ENCODE peak calls at places on chromosomes 11 and 22, in four cellular contexts. One of them, this sample, is unnamed.

GRCh38 chr11:77471520-77472234 is 2.2 kb downstream of the PAK1 start:
- DNase-seq in heart left ventricle: no peak
- DNase-seq in lower lobe of right lung: no peak
- DNase-seq in lung: no peak
- DNase-seq in this sample: no peak

GRCh38 chr22:38148252-38148651 is 33.4 kb downstream of the PLA2G6 start:
- DNase-seq in heart left ventricle: no peak
- DNase-seq in lower lobe of right lung: no peak
- DNase-seq in lung: no peak
- DNase-seq in this sample: no peak

GRCh38 chr11:117627259-117627658 is 169.8 kb downstream of the DSCAML1 start:
- DNase-seq in heart left ventricle: no peak
- DNase-seq in lower lobe of right lung: no peak
- DNase-seq in lung: no peak
- DNase-seq in this sample: no peak

GRCh38 chr11:122601131-122602125 is 54.1 kb upstream of the UBASH3B start:
- DNase-seq in lower lobe of right lung: no peak
- DNase-seq in lung: no peak
- DNase-seq in heart left ventricle: no peak
- DNase-seq in this sample: peak

GRCh38 chr11:27263046-27263445 is 100.0 kb downstream of the CCDC34 start:
- DNase-seq in heart left ventricle: no peak
- DNase-seq in lower lobe of right lung: no peak
- DNase-seq in lung: no peak
- DNase-seq in this sample: no peak

GRCh38 chr11:113555071-113555739 is 80.0 kb upstream of the DRD2 start:
- DNase-seq in lower lobe of right lung: no peak
- DNase-seq in lung: no peak
- DNase-seq in heart left ventricle: no peak
- DNase-seq in this sample: no peak

GRCh38 chr11:46367244-46367915 is 14.1 kb upstream of the MDK start:
- DNase-seq in lower lobe of right lung: peak
- DNase-seq in heart left ventricle: peak
- DNase-seq in lung: peak
- DNase-seq in this sample: no peak

GRCh38 chr11:93740802-93741093 is 547 bp downstream of the TAF1D start:
- DNase-seq in heart left ventricle: peak
- DNase-seq in lung: peak
- DNase-seq in lower lobe of right lung: peak
- DNase-seq in this sample: no peak

GRCh38 chr11:95790123-95790932 is at the start of gene CEP57:
- DNase-seq in lower lobe of right lung: peak
- DNase-seq in heart left ventricle: peak
- DNase-seq in lung: peak
- DNase-seq in this sample: peak

GRCh38 chr11:266676-267439 is 11.3 kb upstream of the NLRP6 start:
- DNase-seq in heart left ventricle: peak
- DNase-seq in lung: peak
- DNase-seq in lower lobe of right lung: no peak
- DNase-seq in this sample: no peak

GRCh38 chr11:117226388-117227385 is 5.2 kb downstream of the PCSK7 start:
- DNase-seq in lower lobe of right lung: no peak
- DNase-seq in lung: no peak
- DNase-seq in heart left ventricle: no peak
- DNase-seq in this sample: peak

GRCh38 chr11:116481126-116481644 is 291.6 kb downstream of the BUD13 start:
- DNase-seq in lower lobe of right lung: no peak
- DNase-seq in lung: no peak
- DNase-seq in heart left ventricle: no peak
- DNase-seq in this sample: no peak

GRCh38 chr22:23539135-23539838 is 40.8 kb downstream of the IGLL1 start:
- DNase-seq in lower lobe of right lung: peak
- DNase-seq in lung: peak
- DNase-seq in heart left ventricle: peak
- DNase-seq in this sample: no peak

GRCh38 chr11:86761978-86762377 is 38.4 kb upstream of the PRSS23 start:
- DNase-seq in lung: no peak
- DNase-seq in lower lobe of right lung: no peak
- DNase-seq in heart left ventricle: no peak
- DNase-seq in this sample: no peak

GRCh38 chr22:19876941-19877625 is 22.4 kb upstream of the GNB1L start:
- DNase-seq in lung: no peak
- DNase-seq in heart left ventricle: no peak
- DNase-seq in lower lobe of right lung: peak
- DNase-seq in this sample: no peak

GRCh38 chr11:7671347-7671746 is 2.0 kb downstream of the CYB5R2 start:
- DNase-seq in lower lobe of right lung: no peak
- DNase-seq in lung: no peak
- DNase-seq in heart left ventricle: no peak
- DNase-seq in this sample: no peak

GRCh38 chr11:124050770-124051169 is 9.6 kb upstream of the OR10G7 start:
- DNase-seq in lung: no peak
- DNase-seq in lower lobe of right lung: no peak
- DNase-seq in heart left ventricle: no peak
- DNase-seq in this sample: no peak

GRCh38 chr22:19674929-19675253 is 39.4 kb upstream of the SEPTIN5 start:
- DNase-seq in lung: no peak
- DNase-seq in heart left ventricle: no peak
- DNase-seq in lower lobe of right lung: no peak
- DNase-seq in this sample: no peak

GRCh38 chr22:32202539-32203180 is 2.2 kb downstream of the RFPL2 start:
- DNase-seq in heart left ventricle: peak
- DNase-seq in lower lobe of right lung: peak
- DNase-seq in lung: peak
- DNase-seq in this sample: no peak

GRCh38 chr11:71364176-71364671 is 84.0 kb downstream of the DHCR7 start:
- DNase-seq in lung: no peak
- DNase-seq in heart left ventricle: no peak
- DNase-seq in lower lobe of right lung: no peak
- DNase-seq in this sample: no peak

GRCh38 chr11:20197881-20198280 is 37.6 kb upstream of the DBX1 start:
- DNase-seq in lower lobe of right lung: no peak
- DNase-seq in heart left ventricle: no peak
- DNase-seq in lung: no peak
- DNase-seq in this sample: no peak

GRCh38 chr22:36776722-36777121 is 803 bp upstream of the IFT27 start:
- DNase-seq in lung: no peak
- DNase-seq in lower lobe of right lung: no peak
- DNase-seq in heart left ventricle: no peak
- DNase-seq in this sample: no peak

GRCh38 chr11:74749127-74749964 is 697 bp downstream of the RNF169 start:
- DNase-seq in lung: peak
- DNase-seq in lower lobe of right lung: peak
- DNase-seq in heart left ventricle: peak
- DNase-seq in this sample: no peak

GRCh38 chr11:74756571-74756970 is 7.9 kb downstream of the RNF169 start:
- DNase-seq in heart left ventricle: no peak
- DNase-seq in lower lobe of right lung: no peak
- DNase-seq in lung: no peak
- DNase-seq in this sample: no peak

GRCh38 chr11:74755395-74755995 is 6.8 kb downstream of the RNF169 start:
- DNase-seq in lung: no peak
- DNase-seq in heart left ventricle: no peak
- DNase-seq in lower lobe of right lung: no peak
- DNase-seq in this sample: no peak

GRCh38 chr11:74749965-74750296 is 1.3 kb downstream of the RNF169 start:
- DNase-seq in heart left ventricle: no peak
- DNase-seq in lower lobe of right lung: no peak
- DNase-seq in lung: no peak
- DNase-seq in this sample: no peak

DNA sequence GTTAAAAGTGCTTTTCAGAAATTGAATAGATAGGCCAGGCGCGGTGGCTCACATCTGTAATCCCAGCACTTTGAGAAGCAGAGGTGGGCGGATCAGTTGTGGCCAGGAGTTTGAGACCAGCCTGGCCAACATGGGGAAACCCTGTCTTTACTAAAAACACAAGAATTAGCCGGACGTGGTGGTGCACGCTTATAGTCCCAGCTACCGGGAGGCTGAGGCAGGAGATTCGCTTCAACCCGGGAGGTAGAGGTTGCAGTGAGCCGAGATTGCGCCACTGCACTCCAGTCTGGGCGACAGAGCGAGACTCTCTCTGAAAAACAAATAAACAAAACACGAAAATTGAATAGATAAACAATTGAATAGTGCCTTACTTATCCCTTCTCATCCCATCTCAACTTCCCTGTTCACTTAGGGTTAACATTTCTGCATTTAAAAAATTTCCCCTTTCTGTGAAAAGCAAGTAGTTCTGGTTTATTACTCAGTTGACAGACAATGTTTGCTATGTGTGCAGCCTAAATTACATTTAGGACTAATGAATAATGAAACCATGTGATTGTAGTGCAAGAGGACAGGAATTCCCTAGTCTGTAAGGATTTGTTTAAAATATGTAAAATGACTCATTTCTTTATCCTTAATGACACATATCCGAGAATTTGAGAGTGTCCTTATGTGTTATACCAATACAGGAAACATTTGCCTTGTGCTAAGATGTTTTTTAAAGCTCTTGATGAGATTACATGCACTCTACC is 6.0 kb downstream of the RNF169 start:
- DNase-seq in heart left ventricle: no peak
- DNase-seq in lower lobe of right lung: no peak
- DNase-seq in lung: no peak
- DNase-seq in this sample: peak
- H3K4me3 ChIP-seq in heart left ventricle: no peak
- H3K4me3 ChIP-seq in lower lobe of right lung: no peak
- H3K4me3 ChIP-seq in lung: no peak
- H3K4me3 ChIP-seq in this sample: peak

GRCh38 chr22:46399625-46400024 is 64.1 kb downstream of the TRMU start:
- DNase-seq in heart left ventricle: no peak
- DNase-seq in lung: no peak
- DNase-seq in lower lobe of right lung: no peak
- DNase-seq in this sample: no peak

GRCh38 chr22:46397514-46397913 is 62.0 kb downstream of the TRMU start:
- DNase-seq in lung: no peak
- DNase-seq in lower lobe of right lung: no peak
- DNase-seq in heart left ventricle: no peak
- DNase-seq in this sample: no peak

GRCh38 chr22:46395145-46395544 is 59.6 kb downstream of the TRMU start:
- DNase-seq in heart left ventricle: no peak
- DNase-seq in lower lobe of right lung: no peak
- DNase-seq in lung: no peak
- DNase-seq in this sample: no peak

GRCh38 chr22:46394622-46395021 is 59.1 kb downstream of the TRMU start:
- DNase-seq in lung: no peak
- DNase-seq in lower lobe of right lung: no peak
- DNase-seq in heart left ventricle: no peak
- DNase-seq in this sample: no peak

GRCh38 chr22:46397951-46398350 is 62.4 kb downstream of the TRMU start:
- DNase-seq in lung: no peak
- DNase-seq in heart left ventricle: no peak
- DNase-seq in lower lobe of right lung: no peak
- DNase-seq in this sample: no peak
- TF ChIP-seq CTCF in lung: no peak
- TF ChIP-seq CTCF in heart left ventricle: no peak
- TF ChIP-seq CTCF in lower lobe of right lung: no peak
- TF ChIP-seq CTCF in this sample: no peak

DNA sequence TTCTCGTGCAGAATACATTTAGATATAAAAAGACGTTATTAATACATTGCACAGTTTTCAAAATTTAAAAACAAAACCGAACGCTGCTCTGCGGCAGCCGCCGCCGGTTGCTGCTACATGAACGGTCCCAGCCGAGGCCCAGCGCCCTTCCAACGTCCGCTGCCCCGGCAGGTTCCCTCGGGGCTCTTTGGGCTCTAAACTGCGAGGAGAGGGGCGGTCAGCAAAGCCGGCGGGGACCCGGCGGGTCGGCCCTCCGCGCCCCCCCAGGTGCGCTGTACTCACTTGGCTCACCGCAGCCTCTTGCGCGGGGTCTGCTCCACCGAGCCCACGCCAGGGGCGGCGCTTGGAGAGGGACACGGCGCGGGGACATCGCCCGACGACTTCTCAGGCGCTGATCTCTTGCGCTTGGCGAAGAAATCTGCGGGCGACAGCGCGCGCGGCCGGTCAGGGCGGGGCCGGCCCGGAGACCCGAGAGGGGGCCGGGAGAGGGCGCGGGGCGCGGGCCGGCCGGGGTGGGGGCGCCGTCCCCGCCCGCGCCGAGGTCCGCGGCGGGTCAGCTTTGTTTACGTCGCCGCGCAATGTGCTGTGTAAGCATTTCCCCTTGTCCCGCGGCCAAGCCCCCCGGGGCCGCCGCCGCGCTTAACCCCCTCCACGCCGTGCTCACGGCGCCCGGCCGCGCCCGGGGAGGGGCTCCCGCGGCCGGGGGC is 1.7 kb downstream of the CDKN1C start:
- DNase-seq in lower lobe of right lung: no peak
- DNase-seq in heart left ventricle: peak
- DNase-seq in lung: no peak
- DNase-seq in this sample: no peak
- H3K4me3 ChIP-seq in lower lobe of right lung: peak
- H3K4me3 ChIP-seq in heart left ventricle: peak
- H3K4me3 ChIP-seq in lung: peak
- H3K4me3 ChIP-seq in this sample: peak

DNA sequence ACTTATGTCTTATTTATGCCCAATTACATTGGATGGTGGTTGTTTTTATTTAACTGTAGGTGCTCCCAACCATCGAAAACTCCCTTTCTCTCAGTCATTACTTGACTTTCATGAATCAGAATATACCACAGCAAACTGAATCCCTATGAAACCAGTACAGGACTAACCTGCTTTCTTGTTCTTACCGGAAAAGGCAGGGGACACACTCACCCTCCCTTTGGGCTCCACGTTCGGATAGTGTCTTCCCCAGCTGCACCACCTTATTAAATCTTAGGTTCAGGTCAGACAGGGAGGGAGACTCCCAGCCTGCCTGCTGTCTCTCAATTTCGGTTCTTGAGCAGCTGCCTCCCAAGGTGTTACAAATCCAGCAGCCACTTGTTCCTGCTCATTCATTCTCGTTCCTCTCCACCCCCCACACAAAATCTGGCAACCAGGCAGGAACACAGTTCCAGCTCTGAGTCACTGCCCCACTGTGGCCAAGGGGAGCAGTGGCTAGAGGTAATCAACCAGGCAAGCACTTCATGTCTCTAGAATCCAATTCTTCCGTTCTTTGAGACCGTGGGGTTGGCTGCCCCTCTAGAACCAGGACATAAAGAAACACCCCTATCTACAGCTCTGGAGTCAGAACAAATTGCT is 133.0 kb downstream of the PLEKHA7 start:
- DNase-seq in lower lobe of right lung: peak
- DNase-seq in lung: peak
- DNase-seq in heart left ventricle: peak
- DNase-seq in this sample: no peak
- TF ChIP-seq CTCF in lower lobe of right lung: peak
- TF ChIP-seq CTCF in lung: no peak
- TF ChIP-seq CTCF in heart left ventricle: no peak
- TF ChIP-seq CTCF in this sample: peak

GRCh38 chr11:121450424-121450823 is 1.7 kb upstream of the SORL1 start:
- DNase-seq in heart left ventricle: no peak
- DNase-seq in lung: no peak
- DNase-seq in lower lobe of right lung: no peak
- DNase-seq in this sample: no peak

GRCh38 chr11:121449626-121450025 is 2.5 kb upstream of the SORL1 start:
- DNase-seq in lower lobe of right lung: no peak
- DNase-seq in heart left ventricle: no peak
- DNase-seq in lung: no peak
- DNase-seq in this sample: no peak

GRCh38 chr11:121451982-121452608 is at the start of gene SORL1:
- DNase-seq in heart left ventricle: peak
- DNase-seq in lower lobe of right lung: peak
- DNase-seq in lung: peak
- DNase-seq in this sample: no peak

GRCh38 chr11:121452609-121453150 is at the start of gene SORL1-AS1:
- DNase-seq in lung: no peak
- DNase-seq in lower lobe of right lung: no peak
- DNase-seq in heart left ventricle: no peak
- DNase-seq in this sample: no peak

GRCh38 chr11:121451178-121451981 is 734 bp upstream of the SORL1 start:
- DNase-seq in lung: no peak
- DNase-seq in lower lobe of right lung: no peak
- DNase-seq in heart left ventricle: no peak
- DNase-seq in this sample: no peak
- H3K4me3 ChIP-seq in lung: peak
- H3K4me3 ChIP-seq in lower lobe of right lung: peak
- H3K4me3 ChIP-seq in heart left ventricle: peak
- H3K4me3 ChIP-seq in this sample: peak